ENCODE peak calls at places on chromosomes 7 and 10, in four cellular contexts. One of them, this sample, is unnamed.

GRCh38 chr7:86745019-86745745 is 101.5 kb downstream of the GRM3 start:
- DNase-seq in H9: no peak
- DNase-seq in pancreas: no peak
- DNase-seq in adipocyte: no peak
- DNase-seq in this sample: no peak

GRCh38 chr10:104640339-104641149 is 546 bp upstream of the SORCS3 start:
- DNase-seq in adipocyte: no peak
- DNase-seq in pancreas: peak; percentile 54
- DNase-seq in H9: no peak
- DNase-seq in this sample: peak; percentile 70

GRCh38 chr10:51651063-51651462 is 48.3 kb downstream of the CSTF2T start:
- DNase-seq in pancreas: no peak
- DNase-seq in adipocyte: peak; percentile 66
- DNase-seq in H9: no peak
- DNase-seq in this sample: no peak

GRCh38 chr10:80504158-80504811 is 33.4 kb upstream of the SH2D4B start:
- DNase-seq in adipocyte: no peak
- DNase-seq in pancreas: peak; percentile 58
- DNase-seq in H9: no peak
- DNase-seq in this sample: peak; percentile 82

GRCh38 chr7:98178321-98178720 is 32.9 kb upstream of the BHLHA15 start:
- DNase-seq in adipocyte: no peak
- DNase-seq in H9: no peak
- DNase-seq in pancreas: peak; percentile 85
- DNase-seq in this sample: no peak

GRCh38 chr7:84614821-84615506 is 420.4 kb upstream of the SEMA3A start:
- DNase-seq in pancreas: no peak
- DNase-seq in H9: no peak
- DNase-seq in adipocyte: no peak
- DNase-seq in this sample: no peak

GRCh38 chr7:47653550-47654351 is 71.8 kb upstream of the TNS3 start:
- DNase-seq in pancreas: no peak
- DNase-seq in adipocyte: no peak
- DNase-seq in H9: no peak
- DNase-seq in this sample: peak; percentile 66

GRCh38 chr10:4588824-4589223 is 237.2 kb upstream of the AKR1E2 start:
- DNase-seq in adipocyte: peak; percentile 7
- DNase-seq in pancreas: no peak
- DNase-seq in H9: no peak
- DNase-seq in this sample: no peak

GRCh38 chr7:92158660-92159575 is 20.0 kb downstream of the LRRD1 start:
- DNase-seq in adipocyte: peak; percentile 80
- DNase-seq in H9: no peak
- DNase-seq in pancreas: no peak
- DNase-seq in this sample: no peak

GRCh38 chr10:98536551-98536950 is 89.8 kb upstream of the HPS1 start:
- DNase-seq in adipocyte: peak; percentile 66
- DNase-seq in H9: no peak
- DNase-seq in pancreas: no peak
- DNase-seq in this sample: no peak

GRCh38 chr10:72006026-72006425 is 41.8 kb downstream of the CHST3 start:
- DNase-seq in H9: no peak
- DNase-seq in adipocyte: no peak
- DNase-seq in pancreas: no peak
- DNase-seq in this sample: no peak

GRCh38 chr10:88848499-88848898 is 3.1 kb downstream of the ANKRD22 start:
- DNase-seq in H9: no peak
- DNase-seq in adipocyte: peak; percentile 81
- DNase-seq in pancreas: no peak
- DNase-seq in this sample: no peak

GRCh38 chr10:48696535-48696873 is 11.8 kb downstream of the WDFY4 start:
- DNase-seq in adipocyte: no peak
- DNase-seq in H9: no peak
- DNase-seq in pancreas: no peak
- DNase-seq in this sample: peak; percentile 20

GRCh38 chr10:94146313-94146712 is 152.6 kb downstream of the PLCE1 start:
- DNase-seq in adipocyte: no peak
- DNase-seq in H9: no peak
- DNase-seq in pancreas: no peak
- DNase-seq in this sample: no peak

GRCh38 chr10:128051548-128051947 is 74.7 kb downstream of the MKI67 start:
- DNase-seq in adipocyte: no peak
- DNase-seq in pancreas: no peak
- DNase-seq in H9: no peak
- DNase-seq in this sample: no peak

GRCh38 chr10:17878896-17879295 is 69.7 kb downstream of the MRC1 start:
- DNase-seq in H9: no peak
- DNase-seq in adipocyte: no peak
- DNase-seq in pancreas: no peak
- DNase-seq in this sample: no peak

GRCh38 chr10:69222157-69223027 is 2.3 kb downstream of the HKDC1 start:
- DNase-seq in adipocyte: peak; percentile 80
- DNase-seq in pancreas: no peak
- DNase-seq in H9: peak; percentile 68
- DNase-seq in this sample: peak; percentile 84

GRCh38 chr7:151566897-151567320 is 47.2 kb upstream of the RHEB start:
- DNase-seq in adipocyte: peak; percentile 90
- DNase-seq in pancreas: no peak
- DNase-seq in H9: no peak
- DNase-seq in this sample: no peak

GRCh38 chr7:150826061-150826849 is 25.7 kb downstream of the TMEM176A start:
- DNase-seq in pancreas: no peak
- DNase-seq in H9: no peak
- DNase-seq in adipocyte: no peak
- DNase-seq in this sample: no peak

GRCh38 chr10:59905066-59905734 is 1.2 kb downstream of the CCDC6 start:
- DNase-seq in pancreas: peak; percentile 77
- DNase-seq in H9: peak; percentile 48
- DNase-seq in adipocyte: peak; percentile 62
- DNase-seq in this sample: peak; percentile 83

GRCh38 chr7:117225536-117225935 is 97.3 kb downstream of the WNT2 start:
- DNase-seq in adipocyte: no peak
- DNase-seq in H9: no peak
- DNase-seq in pancreas: no peak
- DNase-seq in this sample: peak; percentile 76

GRCh38 chr7:121138262-121138933 is 149.9 kb downstream of the CPED1 start:
- DNase-seq in H9: no peak
- DNase-seq in pancreas: no peak
- DNase-seq in adipocyte: no peak
- DNase-seq in this sample: no peak

GRCh38 chr7:56686276-56686859 is 445.9 kb downstream of the ZNF479 start:
- DNase-seq in pancreas: no peak
- DNase-seq in H9: no peak
- DNase-seq in adipocyte: no peak
- DNase-seq in this sample: no peak
- H3K9me3 ChIP-seq in pancreas: no peaks in the 10 kb centered on the region
- H3K9me3 ChIP-seq in H9: peaks cover 47% of the 10 kb centered on the region
- H3K9me3 ChIP-seq in adipocyte: peaks cover 93% of the 10 kb centered on the region
- H3K9me3 ChIP-seq in this sample: peaks cover 76% of the 10 kb centered on the region

DNA sequence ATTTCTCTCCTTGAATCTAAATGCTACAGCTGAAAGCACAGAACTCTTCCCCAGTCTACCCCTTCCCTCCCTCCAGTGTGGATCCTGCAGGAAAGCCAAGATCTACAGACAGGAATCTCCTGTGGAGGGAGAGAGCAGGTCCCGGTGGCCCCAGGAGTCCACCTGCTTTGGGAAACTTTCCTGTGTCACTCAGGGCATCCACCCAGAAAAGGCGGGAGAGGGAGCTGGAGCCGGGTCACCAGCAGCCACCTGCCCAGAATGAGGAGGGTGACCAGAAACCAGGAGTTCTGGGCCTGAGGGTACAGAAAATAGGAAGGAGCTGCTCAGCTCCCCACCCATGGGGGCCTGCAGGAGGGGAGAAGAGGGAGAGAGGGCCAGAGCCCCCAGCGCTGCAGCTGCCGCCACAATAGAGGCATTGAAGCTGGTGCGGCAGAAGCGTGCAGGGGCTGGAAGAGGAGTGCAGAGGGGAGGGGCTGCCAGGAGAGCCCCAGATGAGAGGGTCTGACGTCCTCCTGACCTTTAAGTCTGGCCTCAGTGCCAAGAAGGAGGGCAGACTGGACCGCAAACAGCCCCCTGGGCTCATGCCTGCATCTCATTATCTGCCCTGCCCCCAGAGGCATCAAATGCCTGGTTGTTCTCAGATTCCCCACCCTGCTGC is 56.3 kb upstream of the TMEM72 start:
- DNase-seq in H9: no peak
- DNase-seq in pancreas: no peak
- DNase-seq in adipocyte: no peak
- DNase-seq in this sample: no peak
- H3K9me3 ChIP-seq in H9: no peaks in the 10 kb centered on the region
- H3K9me3 ChIP-seq in pancreas: no peaks in the 10 kb centered on the region
- H3K9me3 ChIP-seq in adipocyte: no peaks in the 10 kb centered on the region
- H3K9me3 ChIP-seq in this sample: no peaks in the 10 kb centered on the region

GRCh38 chr7:252216-252965 is 37.6 kb upstream of the FOXL3 start:
- DNase-seq in H9: no peak
- DNase-seq in adipocyte: no peak
- DNase-seq in pancreas: no peak
- DNase-seq in this sample: no peak

GRCh38 chr7:251446-252175 is 38.4 kb upstream of the FOXL3 start:
- DNase-seq in adipocyte: no peak
- DNase-seq in pancreas: no peak
- DNase-seq in H9: no peak
- DNase-seq in this sample: no peak

GRCh38 chr7:254337-255037 is 35.5 kb upstream of the FOXL3 start:
- DNase-seq in pancreas: no peak
- DNase-seq in adipocyte: no peak
- DNase-seq in H9: no peak
- DNase-seq in this sample: no peak

GRCh38 chr7:253491-254336 is 36.3 kb upstream of the FOXL3 start:
- DNase-seq in pancreas: no peak
- DNase-seq in adipocyte: no peak
- DNase-seq in H9: no peak
- DNase-seq in this sample: no peak

GRCh38 chr7:252981-253380 is 37.0 kb upstream of the FOXL3 start:
- DNase-seq in H9: no peak
- DNase-seq in adipocyte: no peak
- DNase-seq in pancreas: no peak
- DNase-seq in this sample: no peak
- H3K9me3 ChIP-seq in H9: peaks cover 6% of the 10 kb centered on the region
- H3K9me3 ChIP-seq in adipocyte: no peaks in the 10 kb centered on the region
- H3K9me3 ChIP-seq in pancreas: no peaks in the 10 kb centered on the region
- H3K9me3 ChIP-seq in this sample: no peaks in the 10 kb centered on the region

GRCh38 chr10:8815969-8816368 is 761.5 kb downstream of the GATA3 start:
- DNase-seq in pancreas: no peak
- DNase-seq in adipocyte: no peak
- DNase-seq in H9: no peak
- DNase-seq in this sample: no peak
- H3K9me3 ChIP-seq in pancreas: no peaks in the 10 kb centered on the region
- H3K9me3 ChIP-seq in adipocyte: no peaks in the 10 kb centered on the region
- H3K9me3 ChIP-seq in H9: no peaks in the 10 kb centered on the region
- H3K9me3 ChIP-seq in this sample: no peaks in the 10 kb centered on the region

GRCh38 chr7:156494960-156495359 is 145.6 kb upstream of the RNF32 start:
- DNase-seq in H9: no peak
- DNase-seq in adipocyte: no peak
- DNase-seq in pancreas: no peak
- DNase-seq in this sample: no peak
- H3K9me3 ChIP-seq in H9: no peaks in the 10 kb centered on the region
- H3K9me3 ChIP-seq in adipocyte: no peaks in the 10 kb centered on the region
- H3K9me3 ChIP-seq in pancreas: no peaks in the 10 kb centered on the region
- H3K9me3 ChIP-seq in this sample: no peaks in the 10 kb centered on the region